ENCODE peak calls at places on chromosomes 5 and 9, in eight cellular contexts. W is pancreas, P is tibial nerve, S is bronchial epithelial cell, V is brain microvascular endothelial cell, Z is left lung, T is left ventricle myocardium inferior, Q is heart left ventricle. M is an unnamed sample.

GRCh38 chr5:92939428-92939827 is 641.6 kb downstream of the NR2F1-AS1 start:
- DNase-seq in W (no peak), P (no peak), S (no peak), V (no peak), Z (no peak), T (no peak), Q (no peak), M (no peak)

GRCh38 chr9:100324594-100325200 is 28.0 kb downstream of the TEX10 start:
- DNase-seq in W (no peak), P (no peak), S (peak; percentile 47), V (no peak), Z (no peak), T (no peak), Q (no peak), M (peak; percentile 28)

GRCh38 chr5:113123563-113123962 is 147.0 kb downstream of the DCP2 start:
- DNase-seq in W (no peak), P (no peak), S (no peak), V (no peak), Z (no peak), T (no peak), Q (no peak), M (peak; percentile 10)

GRCh38 chr5:167642779-167643517 is 648.5 kb upstream of the WWC1 start:
- DNase-seq in W (no peak), P (no peak), S (peak; percentile 87), V (peak; percentile 98), Z (no peak), T (no peak), Q (no peak), M (peak; percentile 32)

GRCh38 chr9:94961870-94962269 is 235.4 kb downstream of the AOPEP start:
- DNase-seq in W (no peak), P (no peak), S (no peak), V (no peak), Z (no peak), T (no peak), Q (no peak), M (no peak)

GRCh38 chr9:131635285-131635684 is 90.0 kb downstream of the PRRT1B start:
- DNase-seq in W (peak; percentile 87), P (peak; percentile 51), S (peak; percentile 98), V (peak; percentile 98), Z (peak; percentile 93), T (peak; percentile 77), Q (peak; percentile 84), M (peak; percentile 97)

GRCh38 chr5:107532182-107532878 is 138.4 kb downstream of the EFNA5 start:
- DNase-seq in W (no peak), P (no peak), S (no peak), V (no peak), Z (no peak), T (no peak), Q (no peak), M (peak; percentile 87)

GRCh38 chr9:131851414-131851813 is 111.5 kb upstream of the RAPGEF1 start:
- DNase-seq in W (no peak), P (no peak), S (no peak), V (no peak), Z (no peak), T (no peak), Q (no peak), M (no peak)

GRCh38 chr5:108905818-108906217 is 158.1 kb downstream of the FER start:
- DNase-seq in W (no peak), P (no peak), S (peak; percentile 35), V (no peak), Z (no peak), T (no peak), Q (no peak), M (no peak)

GRCh38 chr5:177094224-177095087 is 7.7 kb downstream of the FGFR4 start:
- DNase-seq in W (peak; percentile 55), P (peak; percentile 43), S (no peak), V (peak; percentile 14), Z (no peak), T (peak; percentile 90), Q (peak; percentile 85), M (no peak)

GRCh38 chr9:79567671-79568098 is 4.1 kb upstream of the TLE4 start:
- DNase-seq in W (no peak), P (no peak), S (peak; percentile 47), V (no peak), Z (no peak), T (no peak), Q (no peak), M (no peak)

GRCh38 chr5:177099422-177100093 is 12.8 kb downstream of the FGFR4 start:
- DNase-seq in W (no peak), P (no peak), S (no peak), V (no peak), Z (no peak), T (no peak), Q (no peak), M (no peak)

GRCh38 chr5:150065886-150066285 is 20.5 kb downstream of the CSF1R start:
- DNase-seq in W (no peak), P (no peak), S (no peak), V (peak; percentile 33), Z (peak; percentile 74), T (no peak), Q (peak; percentile 45), M (no peak)

GRCh38 chr5:62886603-62887315 is 308.1 kb downstream of the LRRC70 start:
- DNase-seq in W (no peak), P (no peak), S (no peak), V (peak; percentile 61), Z (no peak), T (no peak), Q (no peak), M (peak; percentile 70)

GRCh38 chr5:119336262-119336661 is 19.6 kb upstream of the TNFAIP8 start:
- DNase-seq in W (no peak), P (no peak), S (no peak), V (no peak), Z (no peak), T (no peak), Q (no peak), M (no peak)
- TF ChIP-seq CTCF in W (no peak), P (no peak), S (no peak), V (no peak), Z (no peak), T (no peak), Q (no peak), M (no peak)

DNA sequence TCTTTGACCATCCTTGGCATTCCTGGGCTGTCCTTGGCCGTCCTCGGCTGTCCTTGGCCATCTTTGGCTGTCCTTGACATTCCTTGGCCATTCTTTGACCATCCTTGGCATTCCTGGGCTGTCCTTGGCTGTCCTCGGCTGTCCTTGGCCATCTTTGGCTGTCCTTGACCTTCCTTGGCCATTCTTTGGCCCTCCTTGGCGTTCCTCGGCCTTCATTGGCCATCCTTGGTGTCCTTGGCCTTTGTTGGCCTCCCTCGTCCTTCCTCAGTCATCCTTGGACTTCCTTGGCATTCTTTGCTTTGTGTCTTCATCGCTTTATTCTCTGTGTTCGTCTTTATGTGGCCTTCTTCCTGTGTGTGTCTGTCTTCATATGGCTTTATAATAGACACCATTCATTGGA is 20.7 kb downstream of the NDUFS6 start:
- DNase-seq in W (no peak), P (no peak), S (no peak), V (no peak), Z (no peak), T (no peak), Q (no peak), M (no peak)
- H3K36me3 ChIP-seq in W (peaks cover 10% of the 10 kb centered on the region), P (peaks cover 100% of the 10 kb centered on the region), S (peaks cover 12% of the 10 kb centered on the region), V (peaks cover 29% of the 10 kb centered on the region), Z (no peaks in the 10 kb centered on the region), T (peaks cover 97% of the 10 kb centered on the region), Q (peaks cover 66% of the 10 kb centered on the region), M (peaks cover 2% of the 10 kb centered on the region)

DNA sequence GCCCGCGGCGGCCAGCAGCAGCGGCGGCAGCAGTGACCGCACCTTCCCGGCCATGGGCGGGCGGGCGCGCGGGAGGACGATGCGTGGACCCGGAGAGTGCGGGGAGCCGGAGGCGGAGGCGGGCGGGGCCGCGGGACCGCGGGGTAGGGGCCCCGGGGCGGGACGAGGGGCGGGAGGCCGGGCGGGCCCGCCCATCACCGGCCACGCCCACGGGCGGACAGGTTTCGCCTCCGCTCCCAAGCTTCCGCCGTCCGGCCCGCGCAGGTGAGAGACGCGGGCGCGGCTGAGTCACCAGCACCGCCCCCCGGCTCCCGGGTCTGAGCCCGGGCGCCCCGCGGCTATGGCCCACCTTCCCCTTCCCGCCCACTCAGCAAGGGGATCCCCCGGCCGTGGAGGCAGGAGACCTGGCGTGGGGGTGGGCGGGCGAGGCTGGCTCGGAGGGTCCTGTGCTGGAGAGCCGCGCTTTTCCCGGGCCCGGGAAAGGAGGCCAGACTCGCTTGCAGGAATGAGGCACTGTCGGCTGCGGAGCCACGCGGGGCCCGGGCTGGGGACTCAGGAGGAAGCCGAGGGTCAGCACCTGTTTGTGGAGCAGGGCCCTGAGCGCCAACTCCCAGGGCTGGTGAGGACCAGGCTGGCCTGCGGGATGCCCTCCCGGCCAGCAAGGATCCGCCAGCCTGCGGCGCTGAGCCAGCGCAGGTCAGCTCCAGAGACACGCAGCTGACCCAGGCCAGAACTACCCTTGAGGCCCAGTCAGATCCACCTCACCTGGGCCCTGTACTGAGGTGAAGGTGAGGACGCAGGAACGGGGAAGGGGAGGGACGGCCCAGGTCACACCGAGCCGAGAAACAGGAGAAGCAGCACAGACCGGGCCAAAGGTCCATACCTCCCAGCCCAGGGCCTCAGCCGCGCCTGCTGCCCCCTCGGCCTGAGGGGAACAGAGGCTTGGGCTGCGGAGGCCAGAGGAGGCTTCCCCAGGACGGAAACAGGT is at the start of gene ENTPD2:
- DNase-seq in W (peak; percentile 73), P (no peak), S (peak; percentile 49), V (no peak), Z (no peak), T (no peak), Q (no peak), M (no peak)
- H3K4me3 ChIP-seq in W (peak within 1 kb of the TSS; percentile 28), P (peak within 1 kb of the TSS; percentile 55), S (peak within 1 kb of the TSS; percentile 44), V (no peak within 1 kb of the TSS), Z (peak within 1 kb of the TSS; percentile 40), T (peak within 1 kb of the TSS; percentile 64), Q (peak within 1 kb of the TSS; percentile 49), M (peak within 1 kb of the TSS; percentile 17)

GRCh38 chr5:11719888-11720481 is 184.3 kb downstream of the CTNND2 start:
- DNase-seq in W (peak; percentile 49), P (no peak), S (peak; percentile 32), V (peak; percentile 4), Z (no peak), T (peak; percentile 20), Q (peak; percentile 27), M (peak; percentile 14)
- TF ChIP-seq CTCF in W (no peak), P (no peak), S (no peak), V (peak; percentile 42), Z (peak; percentile 12), T (peak; percentile 54), Q (peak; percentile 17), M (peak; percentile 45)

GRCh38 chr9:92633879-92634278 is 36.1 kb downstream of the IPPK start:
- DNase-seq in W (no peak), P (no peak), S (no peak), V (no peak), Z (no peak), T (no peak), Q (no peak), M (no peak)
- H3K36me3 ChIP-seq in W (peaks cover 6% of the 10 kb centered on the region), P (peaks cover 91% of the 10 kb centered on the region), S (peaks cover 37% of the 10 kb centered on the region), V (peaks cover 70% of the 10 kb centered on the region), Z (no peaks in the 10 kb centered on the region), T (peaks cover 97% of the 10 kb centered on the region), Q (peaks cover 86% of the 10 kb centered on the region), M (peaks cover 1% of the 10 kb centered on the region)

DNA sequence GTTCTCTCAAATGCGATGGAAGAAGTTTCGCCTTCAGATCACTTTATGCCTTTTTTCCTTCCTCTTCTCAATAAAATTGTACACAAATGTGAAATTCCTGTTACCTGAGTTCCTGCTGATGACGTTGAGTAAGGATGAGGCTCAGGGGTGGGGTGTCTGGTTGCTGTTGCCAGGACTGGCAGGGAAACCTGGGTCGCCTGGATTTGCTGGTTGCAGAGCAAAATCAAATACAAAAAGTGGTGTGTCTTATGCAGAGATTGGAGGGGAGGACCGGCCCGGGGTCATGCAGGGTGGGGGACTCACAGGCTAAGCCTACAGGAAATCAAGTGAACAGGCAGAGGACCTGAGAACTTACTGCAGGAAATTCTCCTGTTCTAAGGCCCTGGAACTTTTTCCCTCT is 39.2 kb downstream of the ANXA2R start:
- DNase-seq in W (no peak), P (no peak), S (no peak), V (no peak), Z (no peak), T (no peak), Q (no peak), M (no peak)
- H3K4me3 ChIP-seq in W (no peak overlapping the region), P (peak overlapping the region; percentile 40), S (peak overlapping the region; percentile 28), V (no peak overlapping the region), Z (no peak overlapping the region), T (peak overlapping the region; percentile 58), Q (peak overlapping the region; percentile 49), M (no peak overlapping the region)

M was measured in kidney epithelial cell.